ENCODE peak calls at places on chromosomes 13 and 19, in six cellular contexts. F is dorsolateral prefrontal cortex, X is GM04503, I is progenitor cell of endocrine pancreas, N is A549, G is T-helper 9 cell. D is an unnamed sample.

GRCh38 chr19:55358943-55359908 is 3.8 kb downstream of the GARIN5B start:
- DNase-seq in F (no peak), X (no peak), I (no peak), N (no peak), G (no peak), D (no peak)

GRCh38 chr13:30895773-30896172 is 10.3 kb upstream of the MEDAG start:
- DNase-seq in F (no peak), X (peak; percentile 66), I (no peak), N (no peak), G (no peak), D (no peak)

GRCh38 chr19:33507021-33507956 is 14.3 kb downstream of the PEPD start:
- DNase-seq in F (no peak), X (no peak), I (no peak), N (no peak), G (no peak), D (no peak)

GRCh38 chr13:50700664-50701266 is 142.7 kb downstream of the DLEU7 start:
- DNase-seq in F (no peak), X (no peak), I (no peak), N (no peak), G (no peak), D (no peak)

GRCh38 chr13:75279834-75280369 is 202.1 kb downstream of the TBC1D4 start:
- DNase-seq in F (no peak), X (no peak), I (no peak), N (no peak), G (no peak), D (no peak)

GRCh38 chr13:84649853-84650252 is 767.6 kb upstream of the SLITRK1 start:
- DNase-seq in F (no peak), X (no peak), I (no peak), N (no peak), G (no peak), D (no peak)

GRCh38 chr19:4775627-4776152 is 15.8 kb upstream of the FEM1A start:
- DNase-seq in F (no peak), X (no peak), I (no peak), N (no peak), G (no peak), D (no peak)

GRCh38 chr19:38741670-38742069 is 2.6 kb downstream of the CAPN12 start:
- DNase-seq in F (peak; percentile 32), X (no peak), I (no peak), N (no peak), G (no peak), D (no peak)

GRCh38 chr13:76225815-76226489 is 589.8 kb downstream of the LMO7 start:
- DNase-seq in F (no peak), X (no peak), I (no peak), N (no peak), G (no peak), D (no peak)

GRCh38 chr19:40006273-40006691 is 9.4 kb downstream of the ZNF546 start:
- DNase-seq in F (no peak), X (peak; percentile 64), I (no peak), N (no peak), G (no peak), D (no peak)

GRCh38 chr19:40804783-40805242 is 5.8 kb downstream of the EGLN2 start:
- DNase-seq in F (no peak), X (no peak), I (no peak), N (no peak), G (no peak), D (no peak)

GRCh38 chr19:49447485-49448431 is 3.9 kb downstream of the PIH1D1 start:
- DNase-seq in F (no peak), X (no peak), I (no peak), N (peak; percentile 68), G (no peak), D (no peak)

GRCh38 chr13:112143753-112144615 is 77.0 kb downstream of the SOX1 start:
- DNase-seq in F (no peak), X (no peak), I (no peak), N (no peak), G (no peak), D (no peak)

GRCh38 chr13:63427170-63427569 is 2011.5 kb upstream of the PCDH20 start:
- DNase-seq in F (no peak), X (no peak), I (no peak), N (no peak), G (no peak), D (no peak)

GRCh38 chr19:41025871-41026270 is 34.8 kb downstream of the CYP2B6 start:
- DNase-seq in F (no peak), X (no peak), I (no peak), N (peak; percentile 22), G (no peak), D (no peak)

GRCh38 chr19:50793558-50794065 is 3.4 kb downstream of the ACP4 start:
- DNase-seq in F (no peak), X (no peak), I (no peak), N (no peak), G (no peak), D (no peak)

D was measured in epithelial cell of proximal tubule.